ENCODE peak calls at places on chromosomes 6 and 20, in seven cellular contexts. R, V, T, M, S, B and G are unnamed samples.

GRCh38 chr20:62914970-62915457 is 11.3 kb downstream of the DIDO1 start:
- DNase-seq in T (no peak), M (peak), R (no peak), V (no peak), S (peak), B (no peak), G (no peak)

GRCh38 chr6:21856096-21856825 is 262.7 kb downstream of the SOX4 start:
- DNase-seq in B (peak), V (peak), S (no peak), T (no peak), M (no peak), R (no peak), G (no peak)

GRCh38 chr6:84779380-84779779 is 15.0 kb upstream of the TBX18 start:
- DNase-seq in M (no peak), T (no peak), S (no peak), V (no peak), R (no peak), B (no peak), G (no peak)

GRCh38 chr6:170344631-170345576 is 38.3 kb downstream of the FAM120B start:
- DNase-seq in B (peak), S (peak), V (peak), M (no peak), R (no peak), T (peak), G (no peak)

GRCh38 chr6:142482249-142482648 is 180.4 kb downstream of the ADGRG6 start:
- DNase-seq in V (no peak), T (no peak), S (no peak), B (no peak), R (no peak), M (no peak), G (no peak)

GRCh38 chr6:66429220-66429619 is 722.2 kb upstream of the EYS start:
- DNase-seq in T (no peak), R (no peak), M (no peak), S (no peak), B (no peak), V (peak), G (no peak)

GRCh38 chr6:17866876-17867444 is 120.5 kb downstream of the KIF13A start:
- DNase-seq in M (no peak), S (no peak), V (no peak), R (no peak), T (peak), B (no peak), G (no peak)

GRCh38 chr6:109944448-109944847 is 33.7 kb upstream of the GPR6 start:
- DNase-seq in V (no peak), R (no peak), M (no peak), B (no peak), S (no peak), T (no peak), G (no peak)

GRCh38 chr6:34531580-34532201 is 24.4 kb downstream of the SPDEF start:
- DNase-seq in R (peak), S (peak), M (peak), V (peak), T (no peak), B (peak), G (no peak)

GRCh38 chr20:43736588-43737091 is 9.8 kb upstream of the GTSF1L start:
- DNase-seq in R (no peak), B (no peak), V (no peak), S (no peak), M (no peak), T (no peak), G (no peak)

GRCh38 chr20:44235702-44236101 is 11.4 kb upstream of the GDAP1L1 start:
- DNase-seq in M (no peak), V (no peak), T (no peak), S (no peak), R (no peak), B (no peak), G (no peak)

DNA sequence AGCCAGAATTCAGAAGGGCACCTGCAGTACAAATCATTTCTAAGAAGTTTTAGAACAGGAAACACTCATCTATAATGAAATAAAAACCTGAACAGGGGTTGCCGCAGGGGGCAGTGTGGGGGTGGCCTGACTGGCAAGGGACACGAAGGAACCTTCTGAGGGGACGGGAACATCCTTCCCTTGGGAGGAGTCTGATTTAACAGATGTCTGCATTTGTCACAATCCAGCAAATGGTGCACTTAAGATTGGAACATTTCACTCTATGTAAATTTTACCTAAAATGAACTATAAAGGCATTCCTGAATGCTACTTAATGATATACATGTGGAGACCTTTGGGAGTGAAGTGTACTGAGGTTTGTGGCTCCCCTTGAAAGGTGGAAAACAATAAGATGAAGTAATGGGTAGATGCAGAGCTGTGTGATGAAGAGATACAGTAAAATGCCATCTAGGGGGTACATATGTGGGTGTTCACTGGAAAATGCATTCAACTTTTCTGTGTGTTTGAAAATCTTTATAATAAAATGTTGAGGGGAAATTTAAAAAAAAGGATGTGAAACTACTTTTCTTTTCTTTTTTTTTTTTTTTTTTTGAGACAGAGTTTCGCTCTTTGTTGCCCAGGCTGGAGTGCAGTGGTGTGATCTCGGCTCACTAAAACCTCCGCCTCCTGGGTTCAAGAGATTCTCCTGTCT is 89.5 kb downstream of the SNX5 start:
- DNase-seq in M (no peak), V (no peak), S (no peak), T (no peak), R (no peak), B (no peak), G (no peak)
- H3K4me3 ChIP-seq in M (no peak), V (no peak), S (no peak), T (no peak), R (no peak), B (no peak), G (no peak)

GRCh38 chr20:24102749-24103148 is 114.2 kb upstream of the GGTLC1 start:
- DNase-seq in S (no peak), T (no peak), M (no peak), B (no peak), R (no peak), V (no peak), G (no peak)

GRCh38 chr20:24102290-24102689 is 113.7 kb upstream of the GGTLC1 start:
- DNase-seq in S (no peak), V (peak), T (no peak), B (no peak), R (no peak), M (no peak), G (no peak)

GRCh38 chr20:24098886-24099285 is 110.3 kb upstream of the GGTLC1 start:
- DNase-seq in R (no peak), V (peak), S (no peak), T (no peak), M (no peak), B (peak), G (no peak)

GRCh38 chr20:24097506-24098245 is 109.1 kb upstream of the GGTLC1 start:
- DNase-seq in V (no peak), T (no peak), B (no peak), M (no peak), S (no peak), R (no peak), G (no peak)

DNA sequence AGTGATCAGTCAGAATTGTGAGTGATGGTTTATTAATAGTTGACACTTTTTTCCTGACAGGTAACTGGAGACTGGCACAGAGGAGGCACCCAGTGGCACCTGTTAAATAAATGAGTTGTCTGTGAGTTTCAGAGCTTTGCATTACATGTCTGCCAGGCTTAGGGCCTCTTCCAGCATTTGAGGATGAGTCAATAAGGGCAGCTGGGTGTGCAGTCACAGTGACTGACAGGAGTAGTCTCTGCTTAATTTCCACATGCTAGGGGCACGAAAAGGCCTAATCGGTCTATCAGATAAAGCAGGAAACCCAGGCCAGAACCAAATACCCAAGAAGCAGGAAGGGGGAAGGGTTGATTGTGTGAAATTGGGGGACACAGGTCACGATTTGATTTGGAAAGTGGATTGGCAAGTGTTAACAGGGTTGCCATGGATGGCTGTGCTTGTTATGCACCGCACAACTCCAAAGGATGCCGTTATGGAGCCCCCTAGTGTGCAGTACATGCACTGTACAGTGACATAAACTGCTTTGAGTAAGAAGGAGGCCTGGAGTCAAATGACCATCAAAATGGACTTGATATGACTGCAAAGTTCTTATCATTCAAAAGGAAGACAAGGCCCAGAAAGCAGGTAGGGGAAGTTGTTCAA is 111.9 kb upstream of the GGTLC1 start:
- DNase-seq in R (no peak), B (peak), S (peak), T (peak), V (peak), M (no peak), G (no peak)
- TF ChIP-seq CTCF in R (peak), B (peak), S (peak), T (peak), V (peak), M (peak), G (no peak)

DNA sequence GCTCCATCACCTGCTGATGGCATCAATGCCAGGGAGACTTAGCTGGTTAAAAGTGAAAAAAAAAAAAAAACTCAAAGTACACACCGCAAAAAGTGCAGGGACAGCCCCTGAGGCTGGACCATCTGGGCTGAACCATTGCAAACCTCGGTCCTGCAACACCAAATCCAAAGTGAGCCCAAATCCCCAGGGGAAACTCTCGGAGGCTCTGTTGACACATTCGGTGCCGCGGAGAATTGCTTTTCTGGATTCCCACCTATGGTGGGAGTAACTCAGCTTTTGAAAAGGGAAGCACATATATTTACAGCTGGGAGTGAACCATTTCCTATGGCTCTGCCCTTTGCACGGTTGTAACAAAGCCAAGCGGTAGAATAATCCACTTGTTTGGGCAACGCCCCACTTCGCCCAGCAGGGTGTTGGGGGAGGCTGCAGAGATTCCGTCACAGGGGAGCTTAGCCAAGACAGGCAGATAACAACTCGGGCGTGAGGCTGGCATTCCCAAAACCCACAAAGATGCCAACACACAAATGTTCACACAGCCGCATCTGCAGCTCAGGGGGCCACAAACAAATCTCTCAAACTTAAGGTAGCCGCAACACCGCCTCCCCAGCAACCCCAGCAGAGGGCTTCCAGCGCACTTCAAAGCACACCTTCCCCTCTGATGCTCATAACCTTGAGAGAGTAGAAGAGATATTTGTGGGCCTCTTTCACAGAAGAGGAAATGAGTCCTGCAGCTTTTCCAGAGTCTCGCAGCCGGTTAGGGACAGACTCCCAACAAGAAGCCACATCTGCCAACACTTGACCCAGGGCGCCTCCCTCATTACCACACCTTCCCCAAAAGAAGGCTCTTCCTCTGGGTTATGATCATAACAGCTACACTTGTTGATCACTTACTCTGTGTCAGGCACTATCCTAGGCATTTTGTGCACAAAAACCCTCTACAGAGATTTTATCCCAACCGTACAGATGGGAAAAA is 11.4 kb downstream of the ZC3H12D start:
- DNase-seq in B (no peak), M (no peak), S (no peak), R (no peak), T (no peak), V (no peak), G (no peak)
- H3K4me3 ChIP-seq in B (no peak), M (no peak), S (no peak), R (no peak), T (no peak), V (no peak), G (no peak)

DNA sequence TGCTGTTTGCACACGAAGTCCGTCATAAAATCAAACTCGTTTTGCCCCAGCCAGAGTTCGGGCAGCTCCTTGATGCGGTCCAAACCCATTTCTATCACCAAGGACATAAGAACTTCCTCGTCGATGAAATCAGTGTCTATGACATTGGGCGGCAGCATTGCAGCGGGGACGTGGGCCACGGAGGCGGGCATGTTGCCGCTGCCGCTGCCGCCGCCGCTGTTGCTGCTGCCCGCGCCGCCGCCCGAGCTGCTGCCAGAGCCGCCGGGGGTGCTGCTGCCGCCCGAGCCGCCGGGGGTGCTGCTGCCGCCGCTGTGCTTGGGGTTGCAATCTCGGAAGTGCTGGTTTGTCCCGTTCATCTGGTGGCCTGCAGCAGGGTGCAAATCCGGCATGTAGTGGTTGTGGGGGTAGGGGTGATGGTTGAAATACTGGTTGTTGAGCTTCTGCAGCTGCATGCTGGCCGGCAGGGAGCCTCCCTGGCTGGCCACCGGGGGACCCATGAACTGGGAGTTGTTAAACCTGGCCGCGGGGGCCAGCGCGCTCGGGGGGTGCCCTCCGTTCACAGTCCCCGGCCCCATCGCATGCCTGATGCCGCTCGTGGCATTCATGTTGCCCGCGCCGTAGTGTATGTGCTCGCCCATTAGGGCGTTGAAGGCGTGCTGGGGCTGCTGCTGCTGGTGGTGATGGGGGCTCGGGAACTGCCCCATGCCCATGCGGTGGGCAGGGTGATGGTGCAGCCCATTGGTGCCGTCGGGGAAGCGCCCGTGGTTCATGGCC is 1.1 kb downstream of the CITED2 start:
- DNase-seq in V (peak), R (peak), B (no peak), S (peak), M (peak), T (peak), G (peak)
- TF ChIP-seq CTCF in V (no peak), R (no peak), B (peak), S (peak), M (peak), T (peak), G (no peak)

GRCh38 chr20:48682529-48683385 is 145.0 kb downstream of the PREX1 start:
- DNase-seq in T (peak), V (peak), B (peak), R (peak), M (peak), S (peak), G (peak)
- H3K4me3 ChIP-seq in T (no peak), V (no peak), B (no peak), R (no peak), M (no peak), S (no peak), G (no peak)

GRCh38 chr20:17609978-17610377 is 40.1 kb downstream of the DSTN start:
- DNase-seq in V (no peak), S (no peak), T (no peak), M (no peak), R (no peak), B (no peak), G (no peak)

GRCh38 chr20:17612287-17612974 is 42.6 kb downstream of the DSTN start:
- DNase-seq in V (peak), M (peak), B (peak), R (peak), S (no peak), T (peak), G (no peak)

GRCh38 chr20:17610566-17611289 is 40.9 kb downstream of the DSTN start:
- DNase-seq in R (peak), M (peak), V (no peak), S (no peak), B (no peak), T (no peak), G (no peak)

GRCh38 chr20:17611540-17612286 is 41.8 kb downstream of the DSTN start:
- DNase-seq in V (peak), S (no peak), B (no peak), T (no peak), R (peak), M (no peak), G (no peak)

DNA sequence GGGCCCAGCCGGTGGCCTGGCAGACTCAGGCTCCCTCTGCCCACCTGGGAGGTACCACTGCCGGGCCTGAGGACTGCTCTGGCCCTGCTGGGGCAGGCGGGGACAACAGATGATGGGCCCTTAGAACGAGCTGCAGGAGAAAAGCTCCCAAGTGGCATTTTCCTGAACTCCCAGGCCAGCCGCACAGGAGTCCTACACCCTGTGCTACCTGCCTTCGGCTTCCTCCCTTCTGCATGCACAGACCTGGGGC is 41.3 kb downstream of the DSTN start:
- DNase-seq in B (no peak), V (no peak), M (peak), T (no peak), R (no peak), S (no peak), G (no peak)
- TF ChIP-seq CTCF in B (no peak), V (no peak), M (no peak), T (no peak), R (no peak), S (peak), G (peak)

DNA sequence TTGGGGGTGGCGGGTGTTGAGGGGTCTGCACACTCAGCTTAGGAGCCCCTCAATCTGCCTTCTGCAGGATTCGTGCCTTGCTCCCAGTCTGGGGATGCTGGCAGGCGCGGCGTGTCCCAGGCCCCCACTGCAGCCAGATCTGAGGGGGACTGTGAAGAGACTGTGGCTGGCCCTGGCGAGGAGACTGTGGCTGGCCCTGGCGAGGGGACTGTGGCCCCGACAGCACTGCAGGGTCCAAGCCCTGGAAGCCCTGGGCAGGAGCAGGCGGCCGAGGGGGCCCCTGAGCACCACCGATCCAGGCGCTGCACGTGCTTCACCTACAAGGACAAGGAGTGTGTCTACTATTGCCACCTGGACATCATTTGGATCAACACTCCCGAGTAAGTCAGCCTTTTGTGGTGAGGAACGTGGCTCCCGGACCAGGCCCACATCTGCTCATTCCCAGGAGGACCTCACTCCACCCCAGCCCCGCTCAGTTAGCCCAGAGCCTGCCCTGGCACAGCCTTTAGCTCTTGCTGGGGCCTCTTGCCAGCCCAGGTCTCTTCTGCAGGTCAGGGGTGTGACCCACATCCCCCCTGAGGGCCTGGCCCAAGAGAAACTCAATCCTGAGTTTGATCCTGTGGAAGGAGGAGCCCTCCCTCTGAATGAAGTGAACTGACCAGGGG is 1.1 kb downstream of the EDN3 start:
- DNase-seq in M (no peak), V (no peak), R (no peak), S (no peak), T (no peak), B (no peak), G (no peak)
- H3K4me3 ChIP-seq in M (no peak), V (no peak), R (no peak), S (no peak), T (no peak), B (no peak), G (no peak)

GRCh38 chr6:129759851-129760595 is 50.0 kb upstream of the ARHGAP18 start:
- DNase-seq in T (no peak), M (no peak), S (no peak), B (no peak), V (no peak), R (no peak), G (no peak)
- TF ChIP-seq CTCF in T (no peak), M (no peak), S (no peak), B (no peak), V (no peak), R (no peak), G (no peak)

DNA sequence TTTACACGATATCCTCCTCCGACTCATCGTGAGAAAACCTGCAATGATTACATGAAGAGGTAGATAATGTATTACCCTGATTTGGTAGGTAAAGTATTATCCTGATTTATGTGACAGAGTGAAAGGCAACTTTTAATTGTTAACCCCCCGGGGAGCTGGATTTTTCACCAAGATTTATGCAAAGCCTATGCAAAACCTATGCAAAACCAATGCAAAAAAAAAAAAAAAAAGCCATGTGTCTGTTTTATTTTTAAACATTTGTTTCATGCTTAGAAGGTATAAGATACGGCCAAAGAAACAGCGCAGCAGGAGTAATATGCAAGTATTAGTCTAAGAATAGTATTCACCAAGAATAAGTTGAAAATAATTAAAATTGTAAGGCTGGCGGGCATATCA is 109.9 kb downstream of the IPCEF1 start:
- DNase-seq in T (no peak), V (no peak), B (no peak), S (no peak), M (no peak), R (no peak), G (no peak)
- H3K4me3 ChIP-seq in T (no peak), V (no peak), B (no peak), S (no peak), M (no peak), R (peak), G (no peak)